ENCODE peak calls at places on chromosome 6, in ten cellular contexts. One of them, this sample, is unnamed.

GRCh38 chr6:162512744-162513143 is 214.8 kb downstream of the PRKN start:
- DNase-seq in effector memory CD4-positive, alpha-beta T cell: no peak
- DNase-seq in AG10803: no peak
- DNase-seq in SJSA1: no peak
- DNase-seq in heart right ventricle: no peak
- DNase-seq in RWPE1: no peak
- DNase-seq in fibroblast of gingiva: no peak
- DNase-seq in lower leg skin: no peak
- DNase-seq in fibroblast of pulmonary artery: no peak
- DNase-seq in NCI-H1105: no peak
- DNase-seq in this sample: no peak

GRCh38 chr6:150249261-150249660 is 106.4 kb downstream of the PPP1R14C start:
- DNase-seq in heart right ventricle: no peak
- DNase-seq in NCI-H1105: no peak
- DNase-seq in SJSA1: no peak
- DNase-seq in fibroblast of pulmonary artery: no peak
- DNase-seq in lower leg skin: no peak
- DNase-seq in effector memory CD4-positive, alpha-beta T cell: no peak
- DNase-seq in fibroblast of gingiva: no peak
- DNase-seq in AG10803: peak; percentile 78
- DNase-seq in RWPE1: no peak
- DNase-seq in this sample: no peak

GRCh38 chr6:140105857-140106256 is 731.4 kb upstream of the CITED2 start:
- DNase-seq in lower leg skin: no peak
- DNase-seq in RWPE1: peak; percentile 9
- DNase-seq in effector memory CD4-positive, alpha-beta T cell: no peak
- DNase-seq in SJSA1: no peak
- DNase-seq in AG10803: no peak
- DNase-seq in fibroblast of pulmonary artery: peak; percentile 30
- DNase-seq in NCI-H1105: no peak
- DNase-seq in fibroblast of gingiva: no peak
- DNase-seq in heart right ventricle: no peak
- DNase-seq in this sample: no peak

GRCh38 chr6:36358235-36358915 is 21.7 kb upstream of the BNIP5 start:
- DNase-seq in fibroblast of pulmonary artery: peak; percentile 92
- DNase-seq in effector memory CD4-positive, alpha-beta T cell: no peak
- DNase-seq in fibroblast of gingiva: no peak
- DNase-seq in heart right ventricle: no peak
- DNase-seq in RWPE1: no peak
- DNase-seq in AG10803: no peak
- DNase-seq in SJSA1: peak; percentile 62
- DNase-seq in lower leg skin: no peak
- DNase-seq in NCI-H1105: no peak
- DNase-seq in this sample: no peak

GRCh38 chr6:5904527-5904926 is 102.2 kb downstream of the NRN1 start:
- DNase-seq in fibroblast of gingiva: no peak
- DNase-seq in effector memory CD4-positive, alpha-beta T cell: no peak
- DNase-seq in AG10803: no peak
- DNase-seq in heart right ventricle: no peak
- DNase-seq in lower leg skin: no peak
- DNase-seq in fibroblast of pulmonary artery: no peak
- DNase-seq in NCI-H1105: no peak
- DNase-seq in SJSA1: no peak
- DNase-seq in RWPE1: no peak
- DNase-seq in this sample: no peak

GRCh38 chr6:135458051-135458450 is 39.5 kb downstream of the AHI1 start:
- DNase-seq in fibroblast of gingiva: peak; percentile 42
- DNase-seq in heart right ventricle: no peak
- DNase-seq in SJSA1: no peak
- DNase-seq in RWPE1: no peak
- DNase-seq in fibroblast of pulmonary artery: no peak
- DNase-seq in lower leg skin: peak; percentile 41
- DNase-seq in AG10803: peak; percentile 51
- DNase-seq in effector memory CD4-positive, alpha-beta T cell: no peak
- DNase-seq in NCI-H1105: no peak
- DNase-seq in this sample: no peak

GRCh38 chr6:83065511-83066192 is at the start of gene UBE3D:
- DNase-seq in fibroblast of gingiva: peak; percentile 78
- DNase-seq in effector memory CD4-positive, alpha-beta T cell: peak; percentile 84
- DNase-seq in AG10803: peak; percentile 74
- DNase-seq in NCI-H1105: peak; percentile 77
- DNase-seq in fibroblast of pulmonary artery: peak; percentile 85
- DNase-seq in RWPE1: peak; percentile 84
- DNase-seq in SJSA1: peak; percentile 87
- DNase-seq in heart right ventricle: peak; percentile 92
- DNase-seq in lower leg skin: peak; percentile 82
- DNase-seq in this sample: peak; percentile 85

GRCh38 chr6:121237859-121238258 is 96.4 kb downstream of the TBC1D32 start:
- DNase-seq in AG10803: no peak
- DNase-seq in lower leg skin: no peak
- DNase-seq in RWPE1: no peak
- DNase-seq in NCI-H1105: no peak
- DNase-seq in fibroblast of pulmonary artery: no peak
- DNase-seq in heart right ventricle: no peak
- DNase-seq in effector memory CD4-positive, alpha-beta T cell: no peak
- DNase-seq in fibroblast of gingiva: no peak
- DNase-seq in SJSA1: no peak
- DNase-seq in this sample: no peak

GRCh38 chr6:39387785-39388184 is 65.3 kb upstream of the KCNK16 start:
- DNase-seq in effector memory CD4-positive, alpha-beta T cell: no peak
- DNase-seq in AG10803: no peak
- DNase-seq in fibroblast of gingiva: no peak
- DNase-seq in lower leg skin: no peak
- DNase-seq in RWPE1: peak; percentile 16
- DNase-seq in heart right ventricle: no peak
- DNase-seq in NCI-H1105: no peak
- DNase-seq in SJSA1: no peak
- DNase-seq in fibroblast of pulmonary artery: no peak
- DNase-seq in this sample: no peak

GRCh38 chr6:84906514-84906913 is 142.1 kb upstream of the TBX18 start:
- DNase-seq in fibroblast of pulmonary artery: no peak
- DNase-seq in RWPE1: no peak
- DNase-seq in effector memory CD4-positive, alpha-beta T cell: no peak
- DNase-seq in AG10803: no peak
- DNase-seq in heart right ventricle: no peak
- DNase-seq in NCI-H1105: no peak
- DNase-seq in lower leg skin: no peak
- DNase-seq in fibroblast of gingiva: no peak
- DNase-seq in SJSA1: no peak
- DNase-seq in this sample: no peak

GRCh38 chr6:105626290-105627158 is 223.6 kb upstream of the PREP start:
- DNase-seq in fibroblast of pulmonary artery: no peak
- DNase-seq in SJSA1: no peak
- DNase-seq in fibroblast of gingiva: no peak
- DNase-seq in NCI-H1105: no peak
- DNase-seq in heart right ventricle: no peak
- DNase-seq in AG10803: no peak
- DNase-seq in RWPE1: no peak
- DNase-seq in lower leg skin: no peak
- DNase-seq in effector memory CD4-positive, alpha-beta T cell: no peak
- DNase-seq in this sample: no peak

GRCh38 chr6:29974901-29975560 is 32.7 kb downstream of the HLA-A start:
- DNase-seq in SJSA1: no peak
- DNase-seq in lower leg skin: no peak
- DNase-seq in fibroblast of pulmonary artery: no peak
- DNase-seq in AG10803: no peak
- DNase-seq in NCI-H1105: no peak
- DNase-seq in fibroblast of gingiva: no peak
- DNase-seq in effector memory CD4-positive, alpha-beta T cell: no peak
- DNase-seq in RWPE1: no peak
- DNase-seq in heart right ventricle: no peak
- DNase-seq in this sample: no peak

GRCh38 chr6:129472239-129472638 is 237.7 kb downstream of the ARHGAP18 start:
- DNase-seq in heart right ventricle: no peak
- DNase-seq in fibroblast of pulmonary artery: no peak
- DNase-seq in fibroblast of gingiva: no peak
- DNase-seq in RWPE1: no peak
- DNase-seq in AG10803: no peak
- DNase-seq in lower leg skin: no peak
- DNase-seq in SJSA1: no peak
- DNase-seq in NCI-H1105: no peak
- DNase-seq in effector memory CD4-positive, alpha-beta T cell: no peak
- DNase-seq in this sample: no peak

GRCh38 chr6:148509152-148509571 is 166.5 kb downstream of the SASH1 start:
- DNase-seq in RWPE1: no peak
- DNase-seq in NCI-H1105: no peak
- DNase-seq in SJSA1: no peak
- DNase-seq in lower leg skin: no peak
- DNase-seq in fibroblast of pulmonary artery: peak; percentile 71
- DNase-seq in heart right ventricle: no peak
- DNase-seq in effector memory CD4-positive, alpha-beta T cell: no peak
- DNase-seq in AG10803: peak; percentile 55
- DNase-seq in fibroblast of gingiva: peak; percentile 52
- DNase-seq in this sample: no peak

GRCh38 chr6:40874495-40874894 is 164.5 kb downstream of the UNC5CL start:
- DNase-seq in RWPE1: no peak
- DNase-seq in lower leg skin: no peak
- DNase-seq in NCI-H1105: no peak
- DNase-seq in fibroblast of gingiva: no peak
- DNase-seq in SJSA1: no peak
- DNase-seq in effector memory CD4-positive, alpha-beta T cell: no peak
- DNase-seq in fibroblast of pulmonary artery: no peak
- DNase-seq in AG10803: no peak
- DNase-seq in heart right ventricle: no peak
- DNase-seq in this sample: no peak

GRCh38 chr6:14713561-14713960 is 532.3 kb upstream of the JARID2 start:
- DNase-seq in fibroblast of gingiva: no peak
- DNase-seq in NCI-H1105: no peak
- DNase-seq in AG10803: no peak
- DNase-seq in effector memory CD4-positive, alpha-beta T cell: no peak
- DNase-seq in SJSA1: no peak
- DNase-seq in fibroblast of pulmonary artery: peak; percentile 31
- DNase-seq in lower leg skin: no peak
- DNase-seq in RWPE1: no peak
- DNase-seq in heart right ventricle: no peak
- DNase-seq in this sample: no peak

GRCh38 chr6:52522151-52522626 is 54.7 kb downstream of the TRAM2 start:
- DNase-seq in SJSA1: no peak
- DNase-seq in RWPE1: no peak
- DNase-seq in lower leg skin: no peak
- DNase-seq in effector memory CD4-positive, alpha-beta T cell: no peak
- DNase-seq in NCI-H1105: no peak
- DNase-seq in fibroblast of gingiva: peak; percentile 82
- DNase-seq in fibroblast of pulmonary artery: peak; percentile 81
- DNase-seq in heart right ventricle: peak; percentile 57
- DNase-seq in AG10803: peak; percentile 69
- DNase-seq in this sample: no peak

GRCh38 chr6:122401104-122401503 is 1.7 kb downstream of the HSF2 start:
- DNase-seq in RWPE1: no peak
- DNase-seq in fibroblast of pulmonary artery: no peak
- DNase-seq in NCI-H1105: no peak
- DNase-seq in AG10803: no peak
- DNase-seq in fibroblast of gingiva: no peak
- DNase-seq in heart right ventricle: no peak
- DNase-seq in effector memory CD4-positive, alpha-beta T cell: no peak
- DNase-seq in lower leg skin: no peak
- DNase-seq in SJSA1: no peak
- DNase-seq in this sample: no peak

GRCh38 chr6:6626227-6626626 is 37.7 kb downstream of the LY86 start:
- DNase-seq in effector memory CD4-positive, alpha-beta T cell: no peak
- DNase-seq in AG10803: no peak
- DNase-seq in RWPE1: no peak
- DNase-seq in fibroblast of gingiva: no peak
- DNase-seq in NCI-H1105: no peak
- DNase-seq in SJSA1: no peak
- DNase-seq in lower leg skin: no peak
- DNase-seq in fibroblast of pulmonary artery: no peak
- DNase-seq in heart right ventricle: no peak
- DNase-seq in this sample: no peak

GRCh38 chr6:125077453-125077852 is 76.1 kb upstream of the TPD52L1 start:
- DNase-seq in AG10803: no peak
- DNase-seq in fibroblast of pulmonary artery: no peak
- DNase-seq in lower leg skin: no peak
- DNase-seq in fibroblast of gingiva: no peak
- DNase-seq in RWPE1: no peak
- DNase-seq in NCI-H1105: no peak
- DNase-seq in effector memory CD4-positive, alpha-beta T cell: no peak
- DNase-seq in heart right ventricle: no peak
- DNase-seq in SJSA1: no peak
- DNase-seq in this sample: no peak

GRCh38 chr6:108166664-108167448 is 1.0 kb downstream of the NR2E1 start:
- DNase-seq in fibroblast of pulmonary artery: no peak
- DNase-seq in RWPE1: no peak
- DNase-seq in fibroblast of gingiva: no peak
- DNase-seq in AG10803: no peak
- DNase-seq in NCI-H1105: no peak
- DNase-seq in heart right ventricle: no peak
- DNase-seq in lower leg skin: no peak
- DNase-seq in effector memory CD4-positive, alpha-beta T cell: no peak
- DNase-seq in SJSA1: no peak
- DNase-seq in this sample: no peak

GRCh38 chr6:106117579-106117978 is 31.4 kb downstream of the PRDM1 start:
- DNase-seq in NCI-H1105: no peak
- DNase-seq in RWPE1: no peak
- DNase-seq in fibroblast of pulmonary artery: no peak
- DNase-seq in AG10803: no peak
- DNase-seq in fibroblast of gingiva: no peak
- DNase-seq in effector memory CD4-positive, alpha-beta T cell: peak; percentile 65
- DNase-seq in heart right ventricle: no peak
- DNase-seq in SJSA1: no peak
- DNase-seq in lower leg skin: no peak
- DNase-seq in this sample: no peak

GRCh38 chr6:35736293-35736894 is 438 bp upstream of the ARMC12 start:
- DNase-seq in fibroblast of gingiva: peak; percentile 47
- DNase-seq in fibroblast of pulmonary artery: peak; percentile 67
- DNase-seq in lower leg skin: no peak
- DNase-seq in RWPE1: peak; percentile 78
- DNase-seq in heart right ventricle: peak; percentile 77
- DNase-seq in NCI-H1105: peak; percentile 47
- DNase-seq in AG10803: peak; percentile 39
- DNase-seq in effector memory CD4-positive, alpha-beta T cell: peak; percentile 72
- DNase-seq in SJSA1: peak; percentile 63
- DNase-seq in this sample: peak; percentile 67

GRCh38 chr6:138289739-138290138 is 71.4 kb upstream of the PBOV1 start:
- DNase-seq in fibroblast of gingiva: no peak
- DNase-seq in fibroblast of pulmonary artery: no peak
- DNase-seq in RWPE1: no peak
- DNase-seq in lower leg skin: no peak
- DNase-seq in AG10803: no peak
- DNase-seq in heart right ventricle: peak; percentile 24
- DNase-seq in effector memory CD4-positive, alpha-beta T cell: no peak
- DNase-seq in SJSA1: no peak
- DNase-seq in NCI-H1105: peak; percentile 42
- DNase-seq in this sample: no peak

GRCh38 chr6:169487579-169488205 is 214.1 kb downstream of the WDR27 start:
- DNase-seq in AG10803: peak; percentile 27
- DNase-seq in heart right ventricle: no peak
- DNase-seq in fibroblast of gingiva: no peak
- DNase-seq in effector memory CD4-positive, alpha-beta T cell: no peak
- DNase-seq in lower leg skin: no peak
- DNase-seq in NCI-H1105: no peak
- DNase-seq in fibroblast of pulmonary artery: peak; percentile 53
- DNase-seq in RWPE1: peak; percentile 6
- DNase-seq in SJSA1: no peak
- DNase-seq in this sample: no peak

GRCh38 chr6:35396991-35397390 is 54.6 kb downstream of the PPARD start:
- DNase-seq in AG10803: peak; percentile 10
- DNase-seq in NCI-H1105: no peak
- DNase-seq in RWPE1: peak; percentile 81
- DNase-seq in effector memory CD4-positive, alpha-beta T cell: no peak
- DNase-seq in heart right ventricle: no peak
- DNase-seq in fibroblast of gingiva: no peak
- DNase-seq in fibroblast of pulmonary artery: no peak
- DNase-seq in SJSA1: no peak
- DNase-seq in lower leg skin: no peak
- DNase-seq in this sample: no peak

GRCh38 chr6:31094389-31094881 is 17.9 kb downstream of the C6orf15 start:
- DNase-seq in effector memory CD4-positive, alpha-beta T cell: no peak
- DNase-seq in AG10803: peak; percentile 17
- DNase-seq in fibroblast of pulmonary artery: peak; percentile 48
- DNase-seq in heart right ventricle: no peak
- DNase-seq in NCI-H1105: no peak
- DNase-seq in fibroblast of gingiva: no peak
- DNase-seq in lower leg skin: no peak
- DNase-seq in RWPE1: no peak
- DNase-seq in SJSA1: no peak
- DNase-seq in this sample: no peak

GRCh38 chr6:111997863-111998191 is 56.1 kb upstream of the CCN6 start:
- DNase-seq in lower leg skin: no peak
- DNase-seq in NCI-H1105: no peak
- DNase-seq in effector memory CD4-positive, alpha-beta T cell: no peak
- DNase-seq in heart right ventricle: peak; percentile 44
- DNase-seq in fibroblast of pulmonary artery: no peak
- DNase-seq in fibroblast of gingiva: no peak
- DNase-seq in AG10803: no peak
- DNase-seq in SJSA1: no peak
- DNase-seq in RWPE1: no peak
- DNase-seq in this sample: no peak